ENCODE peak calls at places on chromosomes 3 and 15, in ten cellular contexts. P is tibial artery, U is RWPE2, W is hepatocyte, Z is psoas muscle, E is cardiac fibroblast, R is GM12865, B is sigmoid colon, S is HFF-Myc, T is GM23338. O is an unnamed sample.

GRCh38 chr3:150391200-150391599 is 16.9 kb upstream of the TSC22D2 start:
- DNase-seq in P (no peak), U (no peak), W (no peak), Z (no peak), E (peak; percentile 63), R (no peak), B (no peak), S (no peak), T (no peak), O (no peak)

GRCh38 chr3:197846491-197846890 is 55.4 kb downstream of the LRCH3 start:
- DNase-seq in P (no peak), U (no peak), W (no peak), Z (no peak), E (no peak), R (peak; percentile 37), B (no peak), S (no peak), T (no peak), O (no peak)

GRCh38 chr15:58880320-58880719 is 53.2 kb downstream of the SLTM start:
- DNase-seq in P (no peak), U (no peak), W (no peak), Z (no peak), E (no peak), R (peak; percentile 65), B (no peak), S (no peak), T (no peak), O (no peak)

GRCh38 chr3:129441782-129442181 is 1.8 kb downstream of the IFT122 start:
- DNase-seq in P (peak; percentile 72), U (no peak), W (no peak), Z (no peak), E (peak; percentile 60), R (no peak), B (no peak), S (no peak), T (no peak), O (no peak)

GRCh38 chr3:135992072-135992471 is 26.5 kb downstream of the PPP2R3A start:
- DNase-seq in P (no peak), U (no peak), W (no peak), Z (no peak), E (peak; percentile 89), R (no peak), B (no peak), S (peak; percentile 45), T (no peak), O (no peak)

GRCh38 chr15:80890341-80890972 is 99.2 kb downstream of the MESD start:
- DNase-seq in P (no peak), U (no peak), W (no peak), Z (no peak), E (peak; percentile 68), R (no peak), B (no peak), S (no peak), T (no peak), O (no peak)

GRCh38 chr15:78272326-78272725 is 8.0 kb downstream of the DNAJA4 start:
- DNase-seq in P (no peak), U (no peak), W (no peak), Z (no peak), E (no peak), R (no peak), B (no peak), S (no peak), T (no peak), O (no peak)

GRCh38 chr15:25717116-25717755 is 145.9 kb downstream of the ATP10A start:
- DNase-seq in P (peak; percentile 66), U (peak; percentile 33), W (no peak), Z (no peak), E (peak; percentile 23), R (peak; percentile 24), B (peak; percentile 13), S (no peak), T (no peak), O (no peak)

DNA sequence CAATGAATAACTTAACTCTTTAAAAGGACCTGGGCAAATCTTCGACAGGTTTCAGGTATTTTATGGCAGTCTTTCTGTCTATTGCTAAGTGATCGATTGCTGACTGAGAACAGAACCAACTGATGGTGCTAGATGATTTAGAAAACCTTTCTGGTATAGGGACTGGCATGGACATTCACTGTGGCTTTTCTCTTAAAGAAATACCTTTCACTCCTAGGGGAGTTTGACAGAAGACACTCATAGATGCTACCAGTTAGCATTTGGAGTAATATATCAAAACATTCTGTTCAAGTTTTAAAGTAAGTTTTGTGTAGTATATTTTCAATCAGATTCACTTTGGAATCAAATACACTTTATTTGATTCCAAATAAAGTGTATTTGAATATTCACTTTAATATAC is 692 bp downstream of the PPARG start:
- DNase-seq in P (no peak), U (no peak), W (no peak), Z (no peak), E (no peak), R (no peak), B (no peak), S (no peak), T (no peak), O (no peak)
- H3K4me3 ChIP-seq in P (no peak overlapping the region), U (no peak overlapping the region), W (peak overlapping the region; percentile 14), Z (peak overlapping the region; percentile 74), E (peak overlapping the region; percentile 93), R (no peak overlapping the region), B (no peak overlapping the region), S (no peak overlapping the region), T (no peak overlapping the region), O (peak overlapping the region; percentile 92)

DNA sequence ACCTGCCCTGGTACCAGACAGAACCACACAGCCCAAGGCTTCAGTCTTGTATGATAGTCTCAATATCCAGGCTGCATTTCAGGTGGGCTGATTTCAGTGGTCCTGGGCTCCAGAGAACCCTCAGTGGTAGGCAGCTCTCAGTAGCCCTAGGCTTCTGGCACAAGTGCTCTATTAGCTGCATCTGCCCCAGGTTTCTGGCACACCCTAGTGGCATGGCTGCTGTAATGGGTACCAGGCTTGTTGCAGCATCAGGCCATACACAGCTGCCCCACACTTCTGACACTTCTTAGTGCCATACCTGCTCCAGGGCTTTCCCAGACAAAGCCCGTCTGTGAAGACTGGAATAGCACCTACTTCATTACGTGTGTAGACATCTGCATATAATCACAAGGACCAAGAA is 1062.2 kb upstream of the EPHA6 start:
- DNase-seq in P (no peak), U (no peak), W (no peak), Z (no peak), E (no peak), R (no peak), B (no peak), S (no peak), T (peak; percentile 10), O (no peak)
- TF ChIP-seq CTCF in P (no peak), U (no peak), W (no peak), Z (no peak), E (no peak), R (no peak), B (no peak), S (no peak), T (peak; percentile 23), O (no peak)

DNA sequence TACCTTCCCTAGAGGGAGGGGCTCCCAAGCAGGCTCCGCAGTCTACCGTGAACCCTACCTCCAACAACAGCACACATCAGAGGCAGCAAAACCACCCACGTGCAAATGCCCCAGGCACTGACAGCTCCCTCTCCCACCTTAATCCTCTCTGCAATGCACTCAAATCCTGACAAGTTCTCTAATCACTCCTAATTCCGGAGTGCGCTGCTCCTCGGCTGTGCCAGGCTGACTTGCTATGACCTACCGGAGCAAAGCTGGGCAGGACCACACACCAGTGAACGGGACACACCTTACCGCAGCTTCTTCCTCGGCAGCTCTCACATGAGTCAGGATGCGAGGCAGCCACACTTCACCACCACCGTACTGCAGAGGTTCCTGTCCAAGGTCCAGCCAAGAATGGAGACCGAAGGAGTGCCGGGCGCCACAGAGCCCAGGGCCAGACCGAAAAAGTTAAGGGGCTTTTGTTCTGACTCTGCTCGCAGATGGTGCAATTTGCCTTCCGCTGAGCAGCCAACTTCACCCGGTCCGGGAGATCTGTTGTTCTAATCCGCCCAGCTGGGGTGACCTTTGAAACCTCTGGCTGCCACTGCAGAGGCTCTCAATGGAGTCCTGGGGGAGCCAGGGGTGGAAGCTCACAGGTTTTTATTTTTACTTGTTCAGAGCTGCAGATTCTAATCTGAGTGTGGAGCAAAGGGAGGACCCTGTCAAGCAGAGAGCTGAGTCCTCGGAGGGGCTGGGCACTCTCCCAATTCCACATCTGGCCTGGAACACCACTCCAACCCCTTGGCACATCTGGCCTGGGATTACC is 84.4 kb downstream of the MYLK start:
- DNase-seq in P (no peak), U (peak; percentile 85), W (peak; percentile 55), Z (no peak), E (no peak), R (no peak), B (no peak), S (peak; percentile 72), T (no peak), O (peak; percentile 52)
- H3K4me3 ChIP-seq in P (peak overlapping the region; percentile 23), U (no peak overlapping the region), W (no peak overlapping the region), Z (no peak overlapping the region), E (no peak overlapping the region), R (no peak overlapping the region), B (no peak overlapping the region), S (peak overlapping the region; percentile 35), T (no peak overlapping the region), O (peak overlapping the region; percentile 46)

GRCh38 chr15:48176957-48177356 is 1.1 kb downstream of the MYEF2 start:
- DNase-seq in P (no peak), U (no peak), W (no peak), Z (no peak), E (no peak), R (no peak), B (no peak), S (no peak), T (no peak), O (no peak)

GRCh38 chr15:48177383-48177874 is 666 bp downstream of the MYEF2 start:
- DNase-seq in P (no peak), U (no peak), W (peak; percentile 51), Z (no peak), E (peak; percentile 59), R (peak; percentile 48), B (no peak), S (peak; percentile 16), T (peak; percentile 51), O (no peak)

GRCh38 chr15:48178612-48178931 is 477 bp upstream of the MYEF2 start:
- DNase-seq in P (no peak), U (no peak), W (no peak), Z (no peak), E (no peak), R (no peak), B (no peak), S (no peak), T (no peak), O (no peak)

GRCh38 chr15:48176097-48176496 is 2.0 kb downstream of the MYEF2 start:
- DNase-seq in P (no peak), U (no peak), W (no peak), Z (no peak), E (no peak), R (no peak), B (no peak), S (peak; percentile 2), T (no peak), O (no peak)

GRCh38 chr15:48177875-48178611 is at the start of gene MYEF2:
- DNase-seq in P (peak; percentile 83), U (peak; percentile 81), W (peak; percentile 85), Z (peak; percentile 57), E (peak; percentile 51), R (peak; percentile 86), B (peak; percentile 83), S (peak; percentile 19), T (peak; percentile 95), O (peak; percentile 85)
- TF ChIP-seq CTCF in P (no peak), U (no peak), W (no peak), Z (no peak), E (no peak), R (no peak), B (no peak), S (no peak), T (no peak), O (no peak)

GRCh38 chr15:101252836-101253235 is 988 bp upstream of the CHSY1 start:
- DNase-seq in P (no peak), U (no peak), W (no peak), Z (no peak), E (no peak), R (peak; percentile 34), B (no peak), S (no peak), T (no peak), O (no peak)
- H3K4me3 ChIP-seq in P (peak overlapping the region; percentile 86), U (peak overlapping the region; percentile 98), W (peak overlapping the region; percentile 93), Z (peak overlapping the region; percentile 75), E (peak overlapping the region; percentile 57), R (peak overlapping the region; percentile 74), B (peak overlapping the region; percentile 85), S (peak overlapping the region; percentile 55), T (peak overlapping the region; percentile 73), O (peak overlapping the region; percentile 88)

O was measured in Caco-2.